ENCODE peak calls at places on chromosomes 1 and 21, in eight cellular contexts. X, K, D, G, P, J, W and R are unnamed samples.

GRCh38 chr1:183281039-183281438 is 95.0 kb downstream of the LAMC2 start:
- DNase-seq in W (no peak), K (no peak), G (no peak), X (no peak), J (no peak), D (peak), P (no peak), R (peak)

GRCh38 chr21:14737278-14737677 is 191.2 kb upstream of the SAMSN1 start:
- DNase-seq in X (no peak), K (no peak), D (no peak), P (no peak), G (no peak), J (no peak), W (no peak), R (no peak)

GRCh38 chr1:52502789-52503188 is 50.1 kb downstream of the TUT4 start:
- DNase-seq in W (no peak), D (no peak), P (no peak), J (no peak), G (no peak), K (no peak), X (no peak), R (peak)

GRCh38 chr1:77068013-77068412 is 151.2 kb downstream of the PIGK start:
- DNase-seq in D (no peak), P (no peak), J (no peak), X (no peak), W (no peak), K (no peak), G (no peak), R (no peak)

GRCh38 chr1:7745783-7746182 is 25.3 kb upstream of the VAMP3 start:
- DNase-seq in K (no peak), J (no peak), D (no peak), W (no peak), P (no peak), G (no peak), X (no peak), R (no peak)

GRCh38 chr21:25515484-25516405 is 91.5 kb downstream of the MRPL39 start:
- DNase-seq in J (no peak), K (no peak), P (no peak), X (no peak), W (no peak), D (no peak), G (no peak), R (peak)

GRCh38 chr1:155961937-155962336 is 16.4 kb downstream of the ARHGEF2 start:
- DNase-seq in W (peak), D (peak), X (no peak), J (no peak), P (no peak), K (peak), G (no peak), R (no peak)

GRCh38 chr1:117318456-117318855 is 48.8 kb upstream of the MAN1A2 start:
- DNase-seq in P (no peak), D (no peak), J (no peak), W (no peak), G (no peak), X (no peak), K (no peak), R (no peak)

GRCh38 chr21:44982558-44983244 is 42.9 kb downstream of the SLX9 start:
- DNase-seq in K (peak), W (no peak), P (no peak), X (no peak), D (peak), J (no peak), G (no peak), R (peak)

GRCh38 chr21:42146251-42146805 is 72.6 kb upstream of the ABCG1 start:
- DNase-seq in G (no peak), P (no peak), K (no peak), D (no peak), W (no peak), J (no peak), X (no peak), R (no peak)

GRCh38 chr1:18955116-18955441 is 1.4 kb downstream of the IFFO2 start:
- DNase-seq in P (no peak), X (peak), K (no peak), W (no peak), D (no peak), G (no peak), J (no peak), R (peak)

GRCh38 chr21:39660191-39660590 is 47.5 kb downstream of the B3GALT5 start:
- DNase-seq in G (no peak), K (no peak), J (no peak), D (peak), P (no peak), X (no peak), W (peak), R (peak)

GRCh38 chr1:25896266-25896665 is 10.0 kb downstream of the STMN1 start:
- DNase-seq in W (no peak), K (no peak), G (no peak), J (no peak), P (no peak), X (no peak), D (no peak), R (no peak)

GRCh38 chr1:154193821-154194220 is 1.9 kb upstream of the TPM3 start:
- DNase-seq in J (no peak), K (no peak), W (no peak), D (no peak), P (no peak), G (no peak), X (no peak), R (no peak)

GRCh38 chr1:84573481-84573966 is 716 bp downstream of the CTBS start:
- DNase-seq in X (no peak), P (no peak), J (no peak), W (no peak), G (no peak), D (no peak), K (no peak), R (peak)

GRCh38 chr1:10677508-10678364 is 118.7 kb downstream of the CASZ1 start:
- DNase-seq in G (no peak), K (no peak), W (peak), X (no peak), J (no peak), D (no peak), P (no peak), R (peak)

GRCh38 chr1:43796111-43796581 is 88.8 kb downstream of the ST3GAL3 start:
- DNase-seq in J (peak), X (peak), P (no peak), G (no peak), D (peak), K (no peak), W (peak), R (peak)

GRCh38 chr1:67652800-67653199 is 32.2 kb upstream of the GADD45A start:
- DNase-seq in G (no peak), K (no peak), P (no peak), X (no peak), W (no peak), J (no peak), D (peak), R (peak)

GRCh38 chr1:96388421-96389310 is 332.9 kb upstream of the PTBP2 start:
- DNase-seq in J (no peak), D (peak), W (peak), X (no peak), G (no peak), K (no peak), P (no peak), R (no peak)

GRCh38 chr1:216665381-216665780 is 57.8 kb downstream of the ESRRG start:
- DNase-seq in X (peak), D (no peak), J (no peak), P (no peak), W (no peak), K (no peak), G (no peak), R (no peak)

GRCh38 chr1:24152631-24153494 is 9.9 kb upstream of the IL22RA1 start:
- DNase-seq in K (no peak), J (no peak), D (no peak), W (no peak), P (no peak), G (no peak), X (no peak), R (no peak)

GRCh38 chr1:182962554-182963115 is 9.7 kb upstream of the SHCBP1L start:
- DNase-seq in K (peak), W (peak), X (no peak), G (no peak), P (no peak), D (peak), J (peak), R (peak)

GRCh38 chr1:30663596-30664091 is 59.7 kb downstream of the MATN1 start:
- DNase-seq in G (no peak), D (no peak), X (no peak), K (no peak), W (no peak), P (no peak), J (no peak), R (no peak)

GRCh38 chr1:214289574-214290272 is 8.8 kb downstream of the SMYD2 start:
- DNase-seq in W (no peak), J (no peak), K (peak), X (no peak), D (no peak), G (no peak), P (no peak), R (no peak)